ENCODE peak calls at places on chromosomes 13 and 19, in ten cellular contexts. One of them, this sample, is unnamed.

GRCh38 chr13:97125051-97125809 is 96.9 kb upstream of the MBNL2 start:
- DNase-seq in keratinocyte: peak; percentile 81
- DNase-seq in ascending aorta: no peak
- DNase-seq in fibroblast of lung: peak; percentile 92
- DNase-seq in adrenal gland: peak; percentile 71
- DNase-seq in breast epithelium: no peak
- DNase-seq in stomach: no peak
- DNase-seq in neural progenitor cell: peak; percentile 38
- DNase-seq in kidney: no peak
- DNase-seq in Peyer's patch: peak; percentile 52
- DNase-seq in this sample: no peak

GRCh38 chr13:57632276-57633140 is 964 bp downstream of the PCDH17 start:
- DNase-seq in fibroblast of lung: peak; percentile 51
- DNase-seq in ascending aorta: no peak
- DNase-seq in stomach: no peak
- DNase-seq in breast epithelium: peak; percentile 51
- DNase-seq in kidney: no peak
- DNase-seq in Peyer's patch: no peak
- DNase-seq in neural progenitor cell: peak; percentile 57
- DNase-seq in keratinocyte: no peak
- DNase-seq in adrenal gland: peak; percentile 59
- DNase-seq in this sample: no peak

GRCh38 chr13:23695711-23696512 is 125.7 kb downstream of the TNFRSF19 start:
- DNase-seq in Peyer's patch: peak; percentile 59
- DNase-seq in adrenal gland: no peak
- DNase-seq in fibroblast of lung: no peak
- DNase-seq in ascending aorta: no peak
- DNase-seq in keratinocyte: no peak
- DNase-seq in neural progenitor cell: no peak
- DNase-seq in breast epithelium: no peak
- DNase-seq in stomach: no peak
- DNase-seq in kidney: peak; percentile 84
- DNase-seq in this sample: no peak

GRCh38 chr13:64397699-64398098 is 2832.4 kb downstream of the PCDH9 start:
- DNase-seq in breast epithelium: no peak
- DNase-seq in keratinocyte: no peak
- DNase-seq in kidney: no peak
- DNase-seq in stomach: no peak
- DNase-seq in fibroblast of lung: peak; percentile 12
- DNase-seq in Peyer's patch: no peak
- DNase-seq in ascending aorta: no peak
- DNase-seq in neural progenitor cell: no peak
- DNase-seq in adrenal gland: no peak
- DNase-seq in this sample: no peak

GRCh38 chr13:52845334-52845761 is 3.1 kb downstream of the PCDH8 start:
- DNase-seq in neural progenitor cell: peak; percentile 56
- DNase-seq in ascending aorta: no peak
- DNase-seq in stomach: no peak
- DNase-seq in adrenal gland: no peak
- DNase-seq in kidney: no peak
- DNase-seq in Peyer's patch: no peak
- DNase-seq in keratinocyte: no peak
- DNase-seq in fibroblast of lung: no peak
- DNase-seq in breast epithelium: no peak
- DNase-seq in this sample: no peak

GRCh38 chr19:15640294-15640903 is at the start of gene CYP4F3:
- DNase-seq in breast epithelium: peak; percentile 79
- DNase-seq in fibroblast of lung: no peak
- DNase-seq in adrenal gland: peak; percentile 58
- DNase-seq in neural progenitor cell: no peak
- DNase-seq in keratinocyte: no peak
- DNase-seq in kidney: peak; percentile 88
- DNase-seq in stomach: peak; percentile 91
- DNase-seq in Peyer's patch: peak; percentile 95
- DNase-seq in ascending aorta: no peak
- DNase-seq in this sample: no peak

GRCh38 chr19:19627716-19628498 is at the start of gene LPAR2:
- DNase-seq in kidney: peak; percentile 87
- DNase-seq in ascending aorta: no peak
- DNase-seq in keratinocyte: peak; percentile 40
- DNase-seq in adrenal gland: no peak
- DNase-seq in fibroblast of lung: peak; percentile 10
- DNase-seq in stomach: peak; percentile 87
- DNase-seq in neural progenitor cell: peak; percentile 86
- DNase-seq in breast epithelium: peak; percentile 66
- DNase-seq in Peyer's patch: peak; percentile 90
- DNase-seq in this sample: no peak

GRCh38 chr19:39509233-39509632 is 5.7 kb upstream of the SELENOV start:
- DNase-seq in keratinocyte: no peak
- DNase-seq in neural progenitor cell: no peak
- DNase-seq in breast epithelium: no peak
- DNase-seq in ascending aorta: no peak
- DNase-seq in kidney: no peak
- DNase-seq in stomach: no peak
- DNase-seq in fibroblast of lung: no peak
- DNase-seq in adrenal gland: no peak
- DNase-seq in Peyer's patch: no peak
- DNase-seq in this sample: no peak

GRCh38 chr13:34416833-34417425 is 525.1 kb upstream of the NBEA start:
- DNase-seq in keratinocyte: no peak
- DNase-seq in neural progenitor cell: no peak
- DNase-seq in breast epithelium: no peak
- DNase-seq in ascending aorta: no peak
- DNase-seq in fibroblast of lung: peak; percentile 89
- DNase-seq in stomach: no peak
- DNase-seq in kidney: peak; percentile 81
- DNase-seq in adrenal gland: peak; percentile 73
- DNase-seq in Peyer's patch: peak; percentile 48
- DNase-seq in this sample: no peak

GRCh38 chr13:78806457-78806856 is 147.5 kb upstream of the OBI1 start:
- DNase-seq in keratinocyte: no peak
- DNase-seq in fibroblast of lung: no peak
- DNase-seq in adrenal gland: no peak
- DNase-seq in breast epithelium: no peak
- DNase-seq in stomach: no peak
- DNase-seq in neural progenitor cell: peak; percentile 21
- DNase-seq in Peyer's patch: no peak
- DNase-seq in kidney: no peak
- DNase-seq in ascending aorta: no peak
- DNase-seq in this sample: no peak

GRCh38 chr13:28204043-28204442 is 65.7 kb downstream of the PAN3 start:
- DNase-seq in neural progenitor cell: no peak
- DNase-seq in ascending aorta: no peak
- DNase-seq in Peyer's patch: no peak
- DNase-seq in keratinocyte: no peak
- DNase-seq in kidney: no peak
- DNase-seq in fibroblast of lung: no peak
- DNase-seq in stomach: no peak
- DNase-seq in breast epithelium: no peak
- DNase-seq in adrenal gland: no peak
- DNase-seq in this sample: no peak

GRCh38 chr13:81396172-81396571 is 1055.2 kb upstream of the SPRY2 start:
- DNase-seq in stomach: no peak
- DNase-seq in Peyer's patch: no peak
- DNase-seq in kidney: no peak
- DNase-seq in adrenal gland: no peak
- DNase-seq in fibroblast of lung: no peak
- DNase-seq in keratinocyte: no peak
- DNase-seq in breast epithelium: no peak
- DNase-seq in ascending aorta: no peak
- DNase-seq in neural progenitor cell: no peak
- DNase-seq in this sample: no peak

GRCh38 chr13:96214804-96215445 is 125.0 kb downstream of the HS6ST3 start:
- DNase-seq in neural progenitor cell: no peak
- DNase-seq in keratinocyte: no peak
- DNase-seq in fibroblast of lung: no peak
- DNase-seq in ascending aorta: no peak
- DNase-seq in kidney: no peak
- DNase-seq in breast epithelium: no peak
- DNase-seq in adrenal gland: no peak
- DNase-seq in Peyer's patch: no peak
- DNase-seq in stomach: no peak
- DNase-seq in this sample: no peak

GRCh38 chr19:40613669-40614594 is 12.8 kb downstream of the LTBP4 start:
- DNase-seq in adrenal gland: peak; percentile 86
- DNase-seq in breast epithelium: peak; percentile 76
- DNase-seq in keratinocyte: no peak
- DNase-seq in stomach: peak; percentile 83
- DNase-seq in fibroblast of lung: peak; percentile 89
- DNase-seq in neural progenitor cell: peak; percentile 93
- DNase-seq in Peyer's patch: peak; percentile 96
- DNase-seq in kidney: peak; percentile 95
- DNase-seq in ascending aorta: no peak
- DNase-seq in this sample: no peak

GRCh38 chr19:16421982-16422381 is 49.8 kb downstream of the EPS15L1 start:
- DNase-seq in breast epithelium: no peak
- DNase-seq in neural progenitor cell: no peak
- DNase-seq in fibroblast of lung: no peak
- DNase-seq in Peyer's patch: no peak
- DNase-seq in keratinocyte: no peak
- DNase-seq in kidney: no peak
- DNase-seq in stomach: no peak
- DNase-seq in adrenal gland: no peak
- DNase-seq in ascending aorta: no peak
- DNase-seq in this sample: no peak

GRCh38 chr19:2575734-2576481 is 100.0 kb downstream of the GADD45B start:
- DNase-seq in fibroblast of lung: no peak
- DNase-seq in keratinocyte: no peak
- DNase-seq in stomach: peak; percentile 66
- DNase-seq in adrenal gland: peak; percentile 81
- DNase-seq in breast epithelium: peak; percentile 90
- DNase-seq in Peyer's patch: peak; percentile 64
- DNase-seq in neural progenitor cell: no peak
- DNase-seq in kidney: peak; percentile 94
- DNase-seq in ascending aorta: peak; percentile 78
- DNase-seq in this sample: no peak

GRCh38 chr19:7294571-7295212 is 478 bp upstream of the INSR start:
- DNase-seq in stomach: peak; percentile 74
- DNase-seq in Peyer's patch: peak; percentile 82
- DNase-seq in fibroblast of lung: peak; percentile 34
- DNase-seq in neural progenitor cell: peak; percentile 69
- DNase-seq in adrenal gland: peak; percentile 88
- DNase-seq in ascending aorta: no peak
- DNase-seq in breast epithelium: peak; percentile 60
- DNase-seq in kidney: peak; percentile 91
- DNase-seq in keratinocyte: no peak
- DNase-seq in this sample: no peak

GRCh38 chr13:30569901-30570576 is 47.7 kb upstream of the USPL1 start:
- DNase-seq in keratinocyte: peak; percentile 85
- DNase-seq in fibroblast of lung: peak; percentile 99
- DNase-seq in Peyer's patch: no peak
- DNase-seq in stomach: peak; percentile 35
- DNase-seq in neural progenitor cell: no peak
- DNase-seq in adrenal gland: peak; percentile 78
- DNase-seq in ascending aorta: no peak
- DNase-seq in breast epithelium: no peak
- DNase-seq in kidney: no peak
- DNase-seq in this sample: no peak

GRCh38 chr13:30734434-30734833 is 909 bp upstream of the ALOX5AP start:
- DNase-seq in ascending aorta: no peak
- DNase-seq in kidney: no peak
- DNase-seq in adrenal gland: no peak
- DNase-seq in fibroblast of lung: peak; percentile 87
- DNase-seq in breast epithelium: no peak
- DNase-seq in stomach: no peak
- DNase-seq in keratinocyte: no peak
- DNase-seq in neural progenitor cell: no peak
- DNase-seq in Peyer's patch: no peak
- DNase-seq in this sample: no peak

GRCh38 chr13:51178456-51179074 is 43.6 kb upstream of the FAM124A start:
- DNase-seq in kidney: no peak
- DNase-seq in breast epithelium: no peak
- DNase-seq in fibroblast of lung: no peak
- DNase-seq in neural progenitor cell: no peak
- DNase-seq in Peyer's patch: no peak
- DNase-seq in adrenal gland: no peak
- DNase-seq in stomach: no peak
- DNase-seq in ascending aorta: no peak
- DNase-seq in keratinocyte: no peak
- DNase-seq in this sample: no peak
- H3K4me1 ChIP-seq in kidney: no peaks in the 10 kb centered on the region
- H3K4me1 ChIP-seq in breast epithelium: no peaks in the 10 kb centered on the region
- H3K4me1 ChIP-seq in fibroblast of lung: no peaks in the 10 kb centered on the region
- H3K4me1 ChIP-seq in neural progenitor cell: no peaks in the 10 kb centered on the region
- H3K4me1 ChIP-seq in Peyer's patch: no peaks in the 10 kb centered on the region
- H3K4me1 ChIP-seq in adrenal gland: no peaks in the 10 kb centered on the region
- H3K4me1 ChIP-seq in stomach: no peaks in the 10 kb centered on the region
- H3K4me1 ChIP-seq in ascending aorta: no peaks in the 10 kb centered on the region
- H3K4me1 ChIP-seq in keratinocyte: no peaks in the 10 kb centered on the region
- H3K4me1 ChIP-seq in this sample: peaks cover 8% of the 10 kb centered on the region

GRCh38 chr19:13127811-13128575 is 9.9 kb downstream of the NACC1 start:
- DNase-seq in ascending aorta: no peak
- DNase-seq in fibroblast of lung: no peak
- DNase-seq in kidney: no peak
- DNase-seq in keratinocyte: no peak
- DNase-seq in stomach: no peak
- DNase-seq in breast epithelium: no peak
- DNase-seq in neural progenitor cell: no peak
- DNase-seq in adrenal gland: no peak
- DNase-seq in Peyer's patch: no peak
- DNase-seq in this sample: no peak
- H3K27ac ChIP-seq in ascending aorta: no peak overlapping the region
- H3K27ac ChIP-seq in fibroblast of lung: no peak overlapping the region
- H3K27ac ChIP-seq in kidney: no peak overlapping the region
- H3K27ac ChIP-seq in keratinocyte: no peak overlapping the region
- H3K27ac ChIP-seq in stomach: no peak overlapping the region
- H3K27ac ChIP-seq in breast epithelium: peak overlapping the region; percentile 35
- H3K27ac ChIP-seq in neural progenitor cell: no peak overlapping the region
- H3K27ac ChIP-seq in adrenal gland: no peak overlapping the region
- H3K27ac ChIP-seq in Peyer's patch: no peak overlapping the region
- H3K27ac ChIP-seq in this sample: no peak overlapping the region

GRCh38 chr13:46165485-46166220 is 16.3 kb downstream of the LCP1 start:
- DNase-seq in keratinocyte: no peak
- DNase-seq in neural progenitor cell: no peak
- DNase-seq in breast epithelium: no peak
- DNase-seq in kidney: no peak
- DNase-seq in stomach: no peak
- DNase-seq in Peyer's patch: no peak
- DNase-seq in fibroblast of lung: peak; percentile 60
- DNase-seq in ascending aorta: no peak
- DNase-seq in adrenal gland: no peak
- DNase-seq in this sample: no peak
- H3K4me1 ChIP-seq in keratinocyte: no peaks in the 10 kb centered on the region
- H3K4me1 ChIP-seq in neural progenitor cell: peaks cover 6% of the 10 kb centered on the region
- H3K4me1 ChIP-seq in breast epithelium: no peaks in the 10 kb centered on the region
- H3K4me1 ChIP-seq in kidney: no peaks in the 10 kb centered on the region
- H3K4me1 ChIP-seq in stomach: no peaks in the 10 kb centered on the region
- H3K4me1 ChIP-seq in Peyer's patch: peaks cover 11% of the 10 kb centered on the region
- H3K4me1 ChIP-seq in fibroblast of lung: no peaks in the 10 kb centered on the region
- H3K4me1 ChIP-seq in ascending aorta: no peaks in the 10 kb centered on the region
- H3K4me1 ChIP-seq in adrenal gland: no peaks in the 10 kb centered on the region
- H3K4me1 ChIP-seq in this sample: no peaks in the 10 kb centered on the region

DNA sequence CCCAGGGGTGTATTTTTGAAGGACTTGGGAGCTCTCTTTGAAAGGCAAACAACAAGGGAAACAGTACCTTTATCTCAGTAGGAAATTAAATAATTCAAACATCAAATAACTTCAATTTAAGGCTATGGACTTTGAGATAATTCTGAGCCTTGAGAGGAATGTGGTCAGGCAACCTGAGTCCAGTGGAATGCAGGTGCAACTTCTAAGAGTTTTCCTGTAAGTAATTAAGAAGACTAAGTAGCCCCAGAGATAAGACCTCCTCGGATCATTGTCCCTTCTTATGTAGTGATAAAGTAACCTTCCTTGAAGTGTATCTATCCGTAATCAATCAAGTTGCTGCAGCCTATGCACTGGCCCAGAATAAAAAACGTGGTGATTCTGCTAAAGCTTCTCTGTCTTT is 29.2 kb downstream of the ZNF701 start:
- DNase-seq in Peyer's patch: no peak
- DNase-seq in keratinocyte: no peak
- DNase-seq in breast epithelium: no peak
- DNase-seq in kidney: no peak
- DNase-seq in adrenal gland: no peak
- DNase-seq in ascending aorta: no peak
- DNase-seq in neural progenitor cell: no peak
- DNase-seq in stomach: no peak
- DNase-seq in fibroblast of lung: no peak
- DNase-seq in this sample: no peak
- H3K27ac ChIP-seq in Peyer's patch: no peak overlapping the region
- H3K27ac ChIP-seq in keratinocyte: no peak overlapping the region
- H3K27ac ChIP-seq in breast epithelium: no peak overlapping the region
- H3K27ac ChIP-seq in kidney: no peak overlapping the region
- H3K27ac ChIP-seq in adrenal gland: no peak overlapping the region
- H3K27ac ChIP-seq in ascending aorta: no peak overlapping the region
- H3K27ac ChIP-seq in neural progenitor cell: no peak overlapping the region
- H3K27ac ChIP-seq in stomach: peak overlapping the region; percentile 85
- H3K27ac ChIP-seq in fibroblast of lung: no peak overlapping the region
- H3K27ac ChIP-seq in this sample: no peak overlapping the region